ENCODE peak calls at places on chromosomes 2 and 18, in four cellular contexts. B is HepG2, M is PC-9, P is GM23248. C is an unnamed sample.

GRCh38 chr2:175918935-175919334 is 83.1 kb downstream of the LNPK start:
- DNase-seq in B (no peak), M (no peak), P (no peak), C (no peak)

GRCh38 chr2:157784169-157784822 is 91.8 kb downstream of the ACVR1 start:
- DNase-seq in B (no peak), M (peak; percentile 25), P (peak; percentile 78), C (peak; percentile 33)

GRCh38 chr18:76177160-76177559 is 317.9 kb downstream of the ZNF516 start:
- DNase-seq in B (no peak), M (no peak), P (no peak), C (no peak)

GRCh38 chr18:25962176-25962575 is 128.2 kb downstream of the SS18 start:
- DNase-seq in B (no peak), M (no peak), P (no peak), C (no peak)

GRCh38 chr18:24586662-24587360 is 126.4 kb downstream of the HRH4 start:
- DNase-seq in B (no peak), M (no peak), P (no peak), C (no peak)

GRCh38 chr2:86048888-86049287 is 56.8 kb downstream of the POLR1A start:
- DNase-seq in B (no peak), M (no peak), P (no peak), C (no peak)

GRCh38 chr2:238895901-238896600 is 48.2 kb downstream of the TWIST2 start:
- DNase-seq in B (peak; percentile 29), M (peak; percentile 73), P (peak; percentile 92), C (no peak)

GRCh38 chr2:1887915-1888314 is 143.6 kb upstream of the PXDN start:
- DNase-seq in B (no peak), M (no peak), P (peak; percentile 38), C (no peak)

GRCh38 chr2:2523395-2524339 is 192.6 kb upstream of the MYT1L start:
- DNase-seq in B (no peak), M (no peak), P (no peak), C (no peak)

GRCh38 chr2:80496770-80497169 is 192.2 kb upstream of the LRRTM1 start:
- DNase-seq in B (no peak), M (no peak), P (peak; percentile 75), C (peak; percentile 30)

DNA sequence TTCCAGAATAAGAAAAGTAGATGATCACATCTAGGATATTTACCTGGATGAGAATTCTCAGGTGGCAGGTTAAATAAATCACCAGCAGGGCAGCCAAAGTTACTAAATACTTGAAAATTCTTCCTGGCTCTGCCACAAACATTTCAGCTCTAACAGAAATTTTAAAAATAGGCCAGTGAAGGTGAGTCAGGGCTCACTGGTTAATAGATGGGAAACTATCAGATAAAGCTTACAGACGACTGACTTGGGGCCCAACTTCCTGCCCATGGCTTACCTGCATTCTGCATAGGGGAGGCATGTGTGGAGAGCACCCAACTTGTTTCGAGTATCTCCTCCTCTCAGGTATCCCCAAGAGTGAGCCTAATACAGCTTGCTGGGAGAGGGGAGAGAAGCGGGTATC is 57.8 kb downstream of the SPRED2 start:
- DNase-seq in B (no peak), M (no peak), P (no peak), C (no peak)
- H3K79me2 ChIP-seq in B (peaks cover 93% of the 10 kb centered on the region), M (peaks cover 93% of the 10 kb centered on the region), P (peaks cover 97% of the 10 kb centered on the region), C (peaks cover 89% of the 10 kb centered on the region)

GRCh38 chr18:8217041-8217564 is 392.1 kb upstream of the RAB12 start:
- DNase-seq in B (no peak), M (no peak), P (no peak), C (no peak)
- H3K4me3 ChIP-seq in B (no peak overlapping the region), M (no peak overlapping the region), P (no peak overlapping the region), C (no peak overlapping the region)

GRCh38 chr2:40097691-40098376 is 318.8 kb upstream of the THUMPD2 start:
- DNase-seq in B (no peak), M (no peak), P (peak; percentile 84), C (no peak)

GRCh38 chr2:40096360-40096759 is 317.3 kb upstream of the THUMPD2 start:
- DNase-seq in B (no peak), M (no peak), P (peak; percentile 31), C (no peak)

GRCh38 chr2:40093036-40093673 is 314.1 kb upstream of the THUMPD2 start:
- DNase-seq in B (no peak), M (no peak), P (peak; percentile 60), C (no peak)

GRCh38 chr2:40098786-40099470 is 319.9 kb upstream of the THUMPD2 start:
- DNase-seq in B (no peak), M (no peak), P (peak; percentile 50), C (no peak)

GRCh38 chr2:40095003-40095402 is 315.9 kb upstream of the THUMPD2 start:
- DNase-seq in B (no peak), M (no peak), P (peak; percentile 70), C (peak; percentile 63)
- H2AFZ ChIP-seq in B (no peak overlapping the region), M (peak overlapping the region; percentile 30), P (peak overlapping the region; percentile 45), C (no peak overlapping the region)

GRCh38 chr18:8721716-8722115 is 16.4 kb downstream of the MTCL1 start:
- DNase-seq in B (peak; percentile 41), M (peak; percentile 33), P (peak; percentile 69), C (no peak)

GRCh38 chr18:8720141-8720540 is 14.8 kb downstream of the MTCL1 start:
- DNase-seq in B (no peak), M (no peak), P (no peak), C (no peak)

GRCh38 chr18:8724452-8724851 is 19.1 kb downstream of the MTCL1 start:
- DNase-seq in B (no peak), M (no peak), P (no peak), C (no peak)

GRCh38 chr18:8721094-8721669 is 15.8 kb downstream of the MTCL1 start:
- DNase-seq in B (no peak), M (no peak), P (no peak), C (no peak)

DNA sequence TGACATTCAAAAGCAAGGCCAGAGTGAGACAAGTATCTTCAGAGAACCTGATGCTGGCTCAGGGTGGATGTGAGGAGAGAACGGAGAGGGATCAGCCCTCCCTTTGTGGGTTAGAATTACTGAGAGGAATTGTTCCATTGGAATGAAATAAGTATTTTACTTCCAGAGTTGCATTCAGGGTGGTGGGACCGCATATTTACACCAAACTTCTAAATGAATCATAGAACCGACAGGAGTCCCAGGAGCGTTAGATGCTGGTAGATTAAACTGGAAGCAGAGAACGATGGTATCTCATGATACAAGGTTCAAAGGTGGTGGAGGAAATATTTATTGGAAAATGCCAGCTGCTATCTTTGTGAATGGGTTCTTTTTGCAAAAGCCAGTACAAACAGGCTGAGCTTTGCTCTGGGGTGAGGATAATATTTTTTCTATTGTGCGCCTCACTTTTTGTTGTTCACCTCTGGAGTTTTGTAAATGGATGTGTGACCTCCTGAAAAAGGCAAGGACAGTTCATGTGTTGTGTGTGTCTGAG is 17.7 kb downstream of the MTCL1 start:
- DNase-seq in B (peak; percentile 34), M (no peak), P (no peak), C (no peak)
- H3K79me2 ChIP-seq in B (no peaks in the 10 kb centered on the region), M (no peaks in the 10 kb centered on the region), P (peaks cover 96% of the 10 kb centered on the region), C (peaks cover 40% of the 10 kb centered on the region)

GRCh38 chr18:78979058-78979680 is 449 bp upstream of the SALL3 start:
- DNase-seq in B (no peak), M (no peak), P (peak; percentile 9), C (no peak)
- H3K4me3 ChIP-seq in B (no peak overlapping the region), M (no peak overlapping the region), P (no peak overlapping the region), C (no peak overlapping the region)